ENCODE peak calls at places on chromosomes 3 and 15, in six cellular contexts. E is H7, F is MG63, R is AG04450, W is sigmoid colon, A is GM06990. N is an unnamed sample.

GRCh38 chr15:52651114-52651513 is 28.1 kb downstream of the ATOSA start:
- DNase-seq in E (no peak), F (no peak), R (no peak), W (no peak), A (no peak), N (no peak)

GRCh38 chr15:57640935-57641682 is 49.4 kb downstream of the MYZAP start:
- DNase-seq in E (peak; percentile 35), F (peak; percentile 15), R (no peak), W (no peak), A (no peak), N (no peak)

GRCh38 chr15:83999396-84000120 is 236.0 kb upstream of the GOLGA6L4 start:
- DNase-seq in E (no peak), F (no peak), R (no peak), W (no peak), A (no peak), N (no peak)

GRCh38 chr3:111080357-111080937 is 8.8 kb downstream of the NECTIN3 start:
- DNase-seq in E (no peak), F (no peak), R (peak; percentile 37), W (no peak), A (no peak), N (no peak)

GRCh38 chr3:186133980-186134379 is 25.1 kb upstream of the ETV5 start:
- DNase-seq in E (no peak), F (no peak), R (no peak), W (no peak), A (no peak), N (no peak)

GRCh38 chr3:187112934-187113793 is 26.1 kb downstream of the RPL39L start:
- DNase-seq in E (no peak), F (no peak), R (no peak), W (no peak), A (no peak), N (no peak)

GRCh38 chr3:98705694-98706093 is 57.4 kb upstream of the ST3GAL6 start:
- DNase-seq in E (no peak), F (no peak), R (no peak), W (no peak), A (no peak), N (no peak)

GRCh38 chr3:12560505-12561188 is 3.8 kb downstream of the MKRN2 start:
- DNase-seq in E (no peak), F (no peak), R (no peak), W (no peak), A (peak; percentile 64), N (no peak)

GRCh38 chr15:53843166-53843565 is 83.7 kb upstream of the WDR72 start:
- DNase-seq in E (no peak), F (no peak), R (no peak), W (no peak), A (no peak), N (no peak)

GRCh38 chr3:73772076-73772475 is 147.3 kb upstream of the PDZRN3 start:
- DNase-seq in E (no peak), F (no peak), R (no peak), W (no peak), A (no peak), N (no peak)

GRCh38 chr3:130073582-130073981 is 8.0 kb upstream of the ALG1L2 start:
- DNase-seq in E (no peak), F (no peak), R (no peak), W (no peak), A (no peak), N (no peak)

GRCh38 chr3:111035316-111035715 is 36.3 kb upstream of the NECTIN3 start:
- DNase-seq in E (no peak), F (no peak), R (no peak), W (no peak), A (no peak), N (no peak)

GRCh38 chr3:48047841-48048456 is 31.7 kb upstream of the MAP4 start:
- DNase-seq in E (no peak), F (no peak), R (no peak), W (no peak), A (no peak), N (no peak)

GRCh38 chr15:41502787-41503668 is 9.4 kb downstream of the ITPKA start:
- DNase-seq in E (peak; percentile 90), F (no peak), R (no peak), W (no peak), A (no peak), N (no peak)
- H3K27me3 ChIP-seq in E (peaks cover 88% of the 10 kb centered on the region), F (no peaks in the 10 kb centered on the region), R (peaks cover 29% of the 10 kb centered on the region), W (peaks cover 18% of the 10 kb centered on the region), A (peaks cover 4% of the 10 kb centered on the region), N (peaks cover 37% of the 10 kb centered on the region)

GRCh38 chr3:112087746-112088145 is 1.6 kb downstream of the C3orf52 start:
- DNase-seq in E (no peak), F (no peak), R (no peak), W (no peak), A (no peak), N (no peak)
- H3K4me3 ChIP-seq in E (no peak overlapping the region), F (no peak overlapping the region), R (no peak overlapping the region), W (no peak overlapping the region), A (no peak overlapping the region), N (peak overlapping the region; percentile 44)

GRCh38 chr15:40928351-40928974 is 677 bp upstream of the DLL4 start:
- DNase-seq in E (peak; percentile 96), F (no peak), R (no peak), W (no peak), A (no peak), N (no peak)

GRCh38 chr15:40927497-40928346 is 1.4 kb upstream of the DLL4 start:
- DNase-seq in E (peak; percentile 87), F (no peak), R (no peak), W (no peak), A (no peak), N (no peak)

GRCh38 chr15:40925495-40925862 is 3.7 kb upstream of the DLL4 start:
- DNase-seq in E (no peak), F (no peak), R (no peak), W (no peak), A (no peak), N (no peak)

GRCh38 chr15:40926659-40927496 is 2.3 kb upstream of the DLL4 start:
- DNase-seq in E (peak; percentile 72), F (no peak), R (no peak), W (no peak), A (no peak), N (no peak)

GRCh38 chr15:40925863-40926658 is 3.1 kb upstream of the DLL4 start:
- DNase-seq in E (peak; percentile 90), F (no peak), R (no peak), W (no peak), A (no peak), N (no peak)
- H3K27me3 ChIP-seq in E (peaks cover 91% of the 10 kb centered on the region), F (peaks cover 29% of the 10 kb centered on the region), R (peaks cover 39% of the 10 kb centered on the region), W (peaks cover 58% of the 10 kb centered on the region), A (peaks cover 4% of the 10 kb centered on the region), N (peaks cover 69% of the 10 kb centered on the region)

GRCh38 chr15:34160735-34161134 is 49.2 kb downstream of the KATNBL1 start:
- DNase-seq in E (peak; percentile 10), F (no peak), R (no peak), W (no peak), A (no peak), N (no peak)
- H3K4me3 ChIP-seq in E (no peak overlapping the region), F (no peak overlapping the region), R (no peak overlapping the region), W (no peak overlapping the region), A (no peak overlapping the region), N (no peak overlapping the region)

GRCh38 chr15:67829647-67830504 is 4.6 kb downstream of the SKOR1 start:
- DNase-seq in E (peak; percentile 72), F (no peak), R (no peak), W (peak; percentile 45), A (no peak), N (no peak)
- H3K27me3 ChIP-seq in E (peaks cover 99% of the 10 kb centered on the region), F (peaks cover 36% of the 10 kb centered on the region), R (peaks cover 92% of the 10 kb centered on the region), W (peaks cover 95% of the 10 kb centered on the region), A (peaks cover 6% of the 10 kb centered on the region), N (peaks cover 100% of the 10 kb centered on the region)

DNA sequence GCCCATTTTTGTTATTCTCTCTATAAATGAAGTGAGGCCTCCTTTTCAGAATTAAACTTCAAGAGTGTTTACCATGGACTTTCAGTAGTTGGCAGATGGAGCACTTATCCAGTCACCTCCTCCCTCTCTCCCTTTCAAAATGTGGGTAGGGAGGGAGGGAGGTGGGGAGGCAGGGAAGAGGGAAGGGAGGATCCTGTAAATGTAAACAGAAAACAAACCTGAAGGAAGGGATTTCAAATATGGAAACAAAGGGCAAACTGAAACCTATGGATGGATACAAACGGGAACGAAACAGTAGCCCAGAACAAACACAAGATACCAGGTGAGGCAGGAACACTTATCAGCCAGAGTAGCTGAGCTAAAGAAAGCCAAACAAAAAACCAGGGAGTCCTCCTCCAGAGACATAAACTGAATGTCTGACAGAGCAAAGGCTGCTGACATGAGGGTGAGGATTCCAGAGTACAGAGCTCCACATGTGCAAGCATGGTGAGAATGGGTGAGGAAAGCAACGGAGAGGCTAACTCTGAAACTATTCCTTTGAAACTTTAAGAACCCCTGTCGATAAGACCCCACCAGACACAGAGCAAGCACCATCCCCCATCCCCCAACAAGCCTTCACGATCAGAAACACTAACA is 41.0 kb upstream of the GP5 start:
- DNase-seq in E (no peak), F (no peak), R (no peak), W (no peak), A (no peak), N (no peak)
- H3K4me3 ChIP-seq in E (no peak overlapping the region), F (no peak overlapping the region), R (no peak overlapping the region), W (no peak overlapping the region), A (no peak overlapping the region), N (no peak overlapping the region)

GRCh38 chr15:78131295-78132021 is at the start of gene CIB2:
- DNase-seq in E (peak; percentile 98), F (peak; percentile 75), R (peak; percentile 7), W (peak; percentile 84), A (peak; percentile 85), N (peak; percentile 95)
- H3K27me3 ChIP-seq in E (no peaks in the 10 kb centered on the region), F (no peaks in the 10 kb centered on the region), R (no peaks in the 10 kb centered on the region), W (no peaks in the 10 kb centered on the region), A (no peaks in the 10 kb centered on the region), N (peaks cover 9% of the 10 kb centered on the region)

N was measured in left lung.